ENCODE peak calls at places on chromosomes 7 and 10, in seven cellular contexts. O, Z, F, X, A, G and P are unnamed samples.

GRCh38 chr7:132609222-132609621 is 33.0 kb upstream of the PLXNA4 start:
- DNase-seq in O (peak; percentile 10), Z (no peak), F (no peak), X (peak; percentile 70), A (no peak), G (no peak), P (no peak)

GRCh38 chr10:80075781-80076180 is 2.7 kb upstream of the TMEM254 start:
- DNase-seq in O (peak; percentile 41), Z (no peak), F (no peak), X (peak; percentile 8), A (peak; percentile 71), G (no peak), P (no peak)

GRCh38 chr10:101563007-101563406 is 25.1 kb downstream of the POLL start:
- DNase-seq in O (no peak), Z (no peak), F (no peak), X (no peak), A (no peak), G (no peak), P (no peak)

GRCh38 chr7:11313801-11314200 is 340.1 kb downstream of the PHF14 start:
- DNase-seq in O (no peak), Z (no peak), F (no peak), X (no peak), A (no peak), G (no peak), P (no peak)

GRCh38 chr7:28103984-28104628 is 76.5 kb downstream of the JAZF1 start:
- DNase-seq in O (no peak), Z (no peak), F (no peak), X (no peak), A (peak; percentile 30), G (no peak), P (peak; percentile 23)

GRCh38 chr7:28032738-28033380 is 147.7 kb downstream of the JAZF1 start:
- DNase-seq in O (no peak), Z (no peak), F (no peak), X (no peak), A (no peak), G (no peak), P (no peak)

GRCh38 chr10:132054564-132054963 is 11.2 kb upstream of the JAKMIP3 start:
- DNase-seq in O (no peak), Z (no peak), F (no peak), X (no peak), A (no peak), G (no peak), P (no peak)

GRCh38 chr7:96596120-96596826 is 113.4 kb downstream of the SEM1 start:
- DNase-seq in O (no peak), Z (no peak), F (peak; percentile 100), X (peak; percentile 13), A (peak; percentile 8), G (no peak), P (no peak)

GRCh38 chr10:59561397-59562121 is 148.1 kb downstream of the SLC16A9 start:
- DNase-seq in O (no peak), Z (no peak), F (no peak), X (peak; percentile 86), A (no peak), G (peak; percentile 30), P (peak; percentile 81)

GRCh38 chr10:128567561-128567960 is 441.3 kb upstream of the MKI67 start:
- DNase-seq in O (no peak), Z (no peak), F (no peak), X (no peak), A (no peak), G (no peak), P (no peak)

GRCh38 chr7:106284516-106285050 is at the start of gene NAMPT:
- DNase-seq in O (peak; percentile 57), Z (no peak), F (peak; percentile 65), X (no peak), A (peak; percentile 51), G (no peak), P (no peak)

GRCh38 chr10:59926086-59926485 is 19.7 kb upstream of the CCDC6 start:
- DNase-seq in O (no peak), Z (no peak), F (no peak), X (no peak), A (no peak), G (no peak), P (no peak)

GRCh38 chr10:61164458-61165160 is 220.6 kb upstream of the RHOBTB1 start:
- DNase-seq in O (peak; percentile 23), Z (no peak), F (no peak), X (no peak), A (no peak), G (no peak), P (no peak)

GRCh38 chr7:69800495-69800894 is 202.2 kb downstream of the AUTS2 start:
- DNase-seq in O (no peak), Z (no peak), F (no peak), X (peak; percentile 40), A (no peak), G (no peak), P (peak; percentile 51)

GRCh38 chr10:102555781-102556328 is 52.1 kb downstream of the SUFU start:
- DNase-seq in O (peak; percentile 68), Z (no peak), F (no peak), X (peak; percentile 47), A (peak; percentile 72), G (peak; percentile 33), P (peak; percentile 67)

GRCh38 chr10:119316002-119316358 is 108.6 kb downstream of the GRK5 start:
- DNase-seq in O (no peak), Z (no peak), F (no peak), X (no peak), A (no peak), G (no peak), P (no peak)

GRCh38 chr7:27175005-27175625 is 995 bp upstream of the HOXA10 start:
- DNase-seq in O (peak; percentile 43), Z (no peak), F (no peak), X (no peak), A (peak; percentile 68), G (no peak), P (no peak)

GRCh38 chr10:91571671-91572070 is 61.2 kb downstream of the PPP1R3C start:
- DNase-seq in O (peak; percentile 31), Z (no peak), F (no peak), X (peak; percentile 53), A (no peak), G (no peak), P (no peak)

GRCh38 chr7:3188946-3189345 is 112.1 kb upstream of the SDK1 start:
- DNase-seq in O (no peak), Z (no peak), F (no peak), X (no peak), A (no peak), G (no peak), P (no peak)

GRCh38 chr7:13910805-13911551 is 78.5 kb downstream of the ETV1 start:
- DNase-seq in O (no peak), Z (no peak), F (no peak), X (no peak), A (peak; percentile 12), G (no peak), P (no peak)

GRCh38 chr10:93376372-93377296 is 105.5 kb downstream of the MYOF start:
- DNase-seq in O (peak; percentile 80), Z (peak; percentile 31), F (peak; percentile 50), X (peak; percentile 87), A (peak; percentile 90), G (peak; percentile 86), P (peak; percentile 95)

GRCh38 chr10:77236700-77237099 is 400.9 kb downstream of the KCNMA1 start:
- DNase-seq in O (no peak), Z (no peak), F (no peak), X (no peak), A (peak; percentile 70), G (no peak), P (no peak)

GRCh38 chr10:78035025-78035424 is 1.4 kb downstream of the RPS24 start:
- DNase-seq in O (no peak), Z (no peak), F (no peak), X (no peak), A (peak; percentile 51), G (no peak), P (no peak)